ENCODE peak calls at places on chromosomes 16 and 17, in nine cellular contexts. K is cardiac fibroblast, V is body of pancreas, I is AG09309, G is suprapubic skin, W is heart right ventricle, P is left lung, S is fibroblast of mammary gland, T is astrocyte of the spinal cord. R is an unnamed sample.

GRCh38 chr16:26824469-26824868 is 242.3 kb upstream of the C16orf82 start:
- DNase-seq in K (no peak), S (no peak), W (no peak), G (no peak), P (no peak), I (no peak), T (no peak), V (no peak), R (no peak)

GRCh38 chr16:86195863-86196630 is 297.1 kb downstream of the IRF8 start:
- DNase-seq in G (peak), P (no peak), I (no peak), W (no peak), T (no peak), S (no peak), V (no peak), K (no peak), R (no peak)

GRCh38 chr16:23423496-23424049 is 29.4 kb downstream of the COG7 start:
- DNase-seq in I (peak), T (peak), K (peak), G (peak), P (no peak), W (peak), V (peak), S (peak), R (peak)

GRCh38 chr17:60524463-60525346 is 1.3 kb downstream of the APPBP2 start:
- DNase-seq in V (no peak), I (no peak), K (peak), P (no peak), T (peak), S (peak), W (no peak), G (no peak), R (no peak)

GRCh38 chr16:67392301-67393059 is 818 bp downstream of the TPPP3 start:
- DNase-seq in W (no peak), S (no peak), G (peak), T (no peak), K (no peak), V (no peak), I (no peak), P (no peak), R (no peak)

GRCh38 chr16:14263011-14263410 is 191.9 kb downstream of the MRTFB start:
- DNase-seq in T (no peak), W (no peak), P (no peak), G (no peak), I (no peak), V (no peak), S (no peak), K (no peak), R (no peak)

GRCh38 chr17:68299817-68300216 is 8.5 kb downstream of the ARSG start:
- DNase-seq in I (no peak), T (no peak), G (no peak), S (no peak), P (no peak), V (no peak), W (no peak), K (no peak), R (no peak)

GRCh38 chr17:14451729-14452191 is 150.9 kb downstream of the HS3ST3B1 start:
- DNase-seq in P (no peak), G (no peak), I (no peak), W (no peak), V (no peak), T (no peak), K (no peak), S (peak), R (no peak)

GRCh38 chr17:38453951-38454421 is 25.7 kb downstream of the ARHGAP23 start:
- DNase-seq in W (no peak), V (no peak), S (peak), T (peak), I (no peak), G (no peak), P (no peak), K (peak), R (no peak)

GRCh38 chr16:367333-367903 is 2.9 kb downstream of the MRPL28 start:
- DNase-seq in T (no peak), P (peak), W (no peak), V (no peak), I (no peak), S (no peak), G (no peak), K (no peak), R (no peak)

GRCh38 chr16:3553138-3553923 is 23.9 kb downstream of the NLRC3 start:
- DNase-seq in T (no peak), K (no peak), W (no peak), G (no peak), I (no peak), S (no peak), V (no peak), P (peak), R (no peak)

GRCh38 chr17:65627892-65628622 is 66.6 kb upstream of the AXIN2 start:
- DNase-seq in P (no peak), K (peak), I (peak), W (no peak), S (peak), T (peak), G (no peak), V (peak), R (peak)

GRCh38 chr16:83769397-83770008 is 38.3 kb upstream of the HSBP1 start:
- DNase-seq in I (no peak), K (no peak), G (no peak), T (no peak), W (no peak), P (no peak), V (no peak), S (no peak), R (no peak)

GRCh38 chr16:56603589-56603988 is 4.8 kb upstream of the MT2A start:
- DNase-seq in W (peak), P (no peak), S (peak), V (peak), T (no peak), K (peak), I (no peak), G (no peak), R (no peak)

GRCh38 chr16:19330801-19331484 is 45.4 kb downstream of the CLEC19A start:
- DNase-seq in S (peak), W (no peak), V (no peak), K (peak), P (no peak), I (no peak), T (peak), G (no peak), R (peak)

GRCh38 chr17:64399071-64399766 is 8.6 kb upstream of the PECAM1 start:
- DNase-seq in G (no peak), T (no peak), S (no peak), V (no peak), P (no peak), I (no peak), K (peak), W (no peak), R (peak)

GRCh38 chr17:27520571-27521185 is 64.4 kb downstream of the KSR1 start:
- DNase-seq in T (no peak), G (no peak), P (no peak), W (no peak), I (no peak), V (no peak), S (no peak), K (no peak), R (no peak)

GRCh38 chr17:36937001-36937960 is at the start of gene LHX1:
- DNase-seq in P (no peak), K (peak), G (no peak), W (no peak), S (no peak), T (no peak), V (no peak), I (no peak), R (no peak)

GRCh38 chr17:28366605-28367004 is 1.6 kb upstream of the SEBOX start:
- DNase-seq in T (no peak), I (no peak), P (no peak), S (no peak), W (no peak), G (no peak), K (no peak), V (no peak), R (no peak)

GRCh38 chr17:76498886-76499667 is 2.1 kb downstream of the RHBDF2 start:
- DNase-seq in I (no peak), P (no peak), V (peak), W (no peak), S (no peak), T (no peak), G (no peak), K (no peak), R (no peak)
- H3K4me3 ChIP-seq in I (no peak), P (peak), V (no peak), W (peak), S (no peak), T (peak), G (peak), K (no peak), R (no peak)

DNA sequence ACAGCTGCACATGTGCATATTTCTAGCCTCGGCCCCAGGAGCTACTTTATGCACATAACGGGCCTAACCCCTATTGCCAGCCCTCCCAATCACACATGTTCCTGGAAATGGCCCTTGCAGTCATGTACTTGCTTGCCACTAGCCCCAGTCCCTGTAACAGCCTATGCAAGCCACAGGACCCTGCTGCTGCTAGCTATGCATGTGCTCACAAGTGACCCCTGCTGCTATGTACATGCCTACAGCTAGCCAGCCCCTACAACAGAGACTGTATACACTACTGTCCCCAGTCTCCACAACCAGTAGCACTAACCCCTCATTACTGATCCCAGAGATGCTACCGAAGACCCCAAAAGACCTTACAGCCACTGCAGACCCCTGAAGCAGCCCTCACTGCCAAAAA is 1437.2 kb downstream of the CDH11 start:
- DNase-seq in V (no peak), K (no peak), I (no peak), S (no peak), T (no peak), P (no peak), W (no peak), G (no peak), R (no peak)
- TF ChIP-seq CTCF in V (no peak), K (no peak), I (no peak), S (no peak), T (no peak), P (no peak), W (no peak), G (no peak), R (no peak)

DNA sequence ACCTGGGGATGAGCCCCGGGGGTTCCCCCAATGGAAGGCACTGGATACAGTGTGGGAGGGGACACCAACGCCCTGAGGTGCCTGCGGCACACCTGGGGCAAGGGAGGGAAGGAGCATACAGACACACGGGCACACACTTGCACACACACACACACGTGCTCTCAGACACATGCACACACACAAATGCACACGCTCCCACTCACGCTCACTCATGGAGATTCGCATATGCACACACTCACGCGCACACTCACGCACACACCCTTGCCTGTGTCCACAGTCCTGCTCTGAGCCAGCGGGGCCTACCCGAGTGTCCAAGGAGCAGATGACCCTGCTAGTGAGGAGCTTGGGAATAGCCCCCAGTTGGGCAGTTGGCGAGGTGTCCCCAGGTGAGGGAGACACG is 16.7 kb upstream of the PVALEF start:
- DNase-seq in G (no peak), I (no peak), T (no peak), S (no peak), P (no peak), K (no peak), W (no peak), V (no peak), R (no peak)
- H3K4me3 ChIP-seq in G (no peak), I (no peak), T (no peak), S (no peak), P (no peak), K (no peak), W (no peak), V (no peak), R (no peak)

GRCh38 chr16:73183678-73184092 is 135.8 kb upstream of the ZFHX3 start:
- DNase-seq in P (no peak), V (no peak), G (no peak), I (no peak), W (no peak), K (peak), T (no peak), S (peak), R (no peak)
- TF ChIP-seq CTCF in P (no peak), V (no peak), G (no peak), I (peak), W (no peak), K (no peak), T (no peak), S (no peak), R (no peak)